ENCODE peak calls at places on chromosomes 11 and 22, in five cellular contexts. One of them, this sample, is unnamed.

GRCh38 chr11:11640152-11640551 is 18.3 kb upstream of the GALNT18 start:
- DNase-seq in neuronal stem cell: no peak
- DNase-seq in IMR-90: peak; percentile 7
- DNase-seq in mesenchymal stem cell: peak; percentile 30
- DNase-seq in H1: no peak
- DNase-seq in this sample: no peak

GRCh38 chr11:12993626-12994025 is 15.5 kb upstream of the RASSF10 start:
- DNase-seq in IMR-90: no peak
- DNase-seq in H1: no peak
- DNase-seq in neuronal stem cell: no peak
- DNase-seq in mesenchymal stem cell: no peak
- DNase-seq in this sample: no peak

GRCh38 chr22:45468872-45469572 is 33.7 kb upstream of the FBLN1 start:
- DNase-seq in H1: no peak
- DNase-seq in IMR-90: peak; percentile 63
- DNase-seq in mesenchymal stem cell: no peak
- DNase-seq in neuronal stem cell: no peak
- DNase-seq in this sample: no peak

GRCh38 chr11:101881586-101881985 is 33.2 kb upstream of the CEP126 start:
- DNase-seq in mesenchymal stem cell: no peak
- DNase-seq in IMR-90: peak; percentile 30
- DNase-seq in neuronal stem cell: no peak
- DNase-seq in H1: no peak
- DNase-seq in this sample: no peak

GRCh38 chr11:69170704-69171103 is 15.0 kb downstream of the SMIM38 start:
- DNase-seq in mesenchymal stem cell: no peak
- DNase-seq in neuronal stem cell: no peak
- DNase-seq in IMR-90: no peak
- DNase-seq in H1: no peak
- DNase-seq in this sample: no peak

GRCh38 chr22:38177926-38178604 is 3.6 kb downstream of the PLA2G6 start:
- DNase-seq in H1: no peak
- DNase-seq in mesenchymal stem cell: peak; percentile 96
- DNase-seq in neuronal stem cell: peak; percentile 32
- DNase-seq in IMR-90: peak; percentile 89
- DNase-seq in this sample: peak; percentile 90

GRCh38 chr11:20050551-20051333 is 109.5 kb downstream of the DBX1 start:
- DNase-seq in neuronal stem cell: no peak
- DNase-seq in H1: no peak
- DNase-seq in IMR-90: no peak
- DNase-seq in mesenchymal stem cell: no peak
- DNase-seq in this sample: peak; percentile 84

GRCh38 chr11:76664578-76665061 is 5.9 kb downstream of the LRRC32 start:
- DNase-seq in H1: no peak
- DNase-seq in IMR-90: no peak
- DNase-seq in mesenchymal stem cell: no peak
- DNase-seq in neuronal stem cell: no peak
- DNase-seq in this sample: no peak

GRCh38 chr11:34624069-34624468 is 3.2 kb downstream of the EHF start:
- DNase-seq in neuronal stem cell: no peak
- DNase-seq in IMR-90: no peak
- DNase-seq in mesenchymal stem cell: no peak
- DNase-seq in H1: no peak
- DNase-seq in this sample: no peak

GRCh38 chr11:71406681-71407080 is 41.5 kb downstream of the DHCR7 start:
- DNase-seq in IMR-90: no peak
- DNase-seq in mesenchymal stem cell: no peak
- DNase-seq in H1: no peak
- DNase-seq in neuronal stem cell: no peak
- DNase-seq in this sample: no peak

GRCh38 chr22:21778705-21779363 is 43.2 kb upstream of the YPEL1 start:
- DNase-seq in H1: no peak
- DNase-seq in IMR-90: peak; percentile 90
- DNase-seq in mesenchymal stem cell: peak; percentile 83
- DNase-seq in neuronal stem cell: no peak
- DNase-seq in this sample: peak; percentile 41

GRCh38 chr11:102551188-102551781 is 20.7 kb upstream of the MMP7 start:
- DNase-seq in mesenchymal stem cell: no peak
- DNase-seq in neuronal stem cell: no peak
- DNase-seq in H1: no peak
- DNase-seq in IMR-90: no peak
- DNase-seq in this sample: no peak

GRCh38 chr11:118838905-118839553 is 44.7 kb upstream of the CXCR5 start:
- DNase-seq in neuronal stem cell: no peak
- DNase-seq in IMR-90: no peak
- DNase-seq in mesenchymal stem cell: no peak
- DNase-seq in H1: no peak
- DNase-seq in this sample: no peak

GRCh38 chr11:100849009-100849913 is 162.2 kb downstream of the ARHGAP42 start:
- DNase-seq in mesenchymal stem cell: peak; percentile 83
- DNase-seq in H1: no peak
- DNase-seq in IMR-90: peak; percentile 91
- DNase-seq in neuronal stem cell: no peak
- DNase-seq in this sample: no peak

GRCh38 chr22:42279425-42280020 is 9.1 kb upstream of the TCF20 start:
- DNase-seq in mesenchymal stem cell: no peak
- DNase-seq in IMR-90: no peak
- DNase-seq in neuronal stem cell: no peak
- DNase-seq in H1: no peak
- DNase-seq in this sample: no peak
- H3K4me2 ChIP-seq in mesenchymal stem cell: no peak overlapping the region
- H3K4me2 ChIP-seq in IMR-90: no peak overlapping the region
- H3K4me2 ChIP-seq in neuronal stem cell: no peak overlapping the region
- H3K4me2 ChIP-seq in H1: no peak overlapping the region
- H3K4me2 ChIP-seq in this sample: no peak overlapping the region

GRCh38 chr22:28800308-28801041 is at the start of gene XBP1:
- DNase-seq in neuronal stem cell: peak; percentile 92
- DNase-seq in IMR-90: peak; percentile 93
- DNase-seq in H1: peak; percentile 66
- DNase-seq in mesenchymal stem cell: peak; percentile 95
- DNase-seq in this sample: peak; percentile 96

GRCh38 chr22:28799125-28799833 is 1.1 kb downstream of the XBP1 start:
- DNase-seq in mesenchymal stem cell: peak; percentile 99
- DNase-seq in H1: no peak
- DNase-seq in neuronal stem cell: no peak
- DNase-seq in IMR-90: peak; percentile 96
- DNase-seq in this sample: peak; percentile 74

GRCh38 chr22:28799834-28800307 is 498 bp downstream of the XBP1 start:
- DNase-seq in IMR-90: peak; percentile 54
- DNase-seq in neuronal stem cell: peak; percentile 53
- DNase-seq in H1: no peak
- DNase-seq in mesenchymal stem cell: peak; percentile 62
- DNase-seq in this sample: peak; percentile 70

GRCh38 chr22:28795932-28796856 is 4.2 kb downstream of the XBP1 start:
- DNase-seq in H1: no peak
- DNase-seq in neuronal stem cell: no peak
- DNase-seq in mesenchymal stem cell: no peak
- DNase-seq in IMR-90: no peak
- DNase-seq in this sample: no peak

GRCh38 chr22:28798810-28799124 is 1.6 kb downstream of the XBP1 start:
- DNase-seq in mesenchymal stem cell: no peak
- DNase-seq in neuronal stem cell: no peak
- DNase-seq in IMR-90: no peak
- DNase-seq in H1: no peak
- DNase-seq in this sample: no peak
- H3K4ac ChIP-seq in mesenchymal stem cell: no peak overlapping the region
- H3K4ac ChIP-seq in neuronal stem cell: no peak overlapping the region
- H3K4ac ChIP-seq in IMR-90: peak overlapping the region; percentile 60
- H3K4ac ChIP-seq in H1: no peak overlapping the region
- H3K4ac ChIP-seq in this sample: no peak overlapping the region

GRCh38 chr22:36411589-36412258 is 24.0 kb upstream of the MYH9 start:
- DNase-seq in neuronal stem cell: no peak
- DNase-seq in IMR-90: no peak
- DNase-seq in mesenchymal stem cell: no peak
- DNase-seq in H1: no peak
- DNase-seq in this sample: no peak
- H3K36me3 ChIP-seq in neuronal stem cell: no peaks in the 10 kb centered on the region
- H3K36me3 ChIP-seq in IMR-90: peaks cover 3% of the 10 kb centered on the region
- H3K36me3 ChIP-seq in mesenchymal stem cell: no peaks in the 10 kb centered on the region
- H3K36me3 ChIP-seq in H1: no peaks in the 10 kb centered on the region
- H3K36me3 ChIP-seq in this sample: no peaks in the 10 kb centered on the region

GRCh38 chr11:128707671-128708070 is 13.8 kb downstream of the FLI1 start:
- DNase-seq in mesenchymal stem cell: peak; percentile 66
- DNase-seq in H1: no peak
- DNase-seq in neuronal stem cell: no peak
- DNase-seq in IMR-90: peak; percentile 76
- DNase-seq in this sample: no peak
- H3K4me2 ChIP-seq in mesenchymal stem cell: no peak overlapping the region
- H3K4me2 ChIP-seq in H1: no peak overlapping the region
- H3K4me2 ChIP-seq in neuronal stem cell: no peak overlapping the region
- H3K4me2 ChIP-seq in IMR-90: peak overlapping the region; percentile 73
- H3K4me2 ChIP-seq in this sample: no peak overlapping the region

DNA sequence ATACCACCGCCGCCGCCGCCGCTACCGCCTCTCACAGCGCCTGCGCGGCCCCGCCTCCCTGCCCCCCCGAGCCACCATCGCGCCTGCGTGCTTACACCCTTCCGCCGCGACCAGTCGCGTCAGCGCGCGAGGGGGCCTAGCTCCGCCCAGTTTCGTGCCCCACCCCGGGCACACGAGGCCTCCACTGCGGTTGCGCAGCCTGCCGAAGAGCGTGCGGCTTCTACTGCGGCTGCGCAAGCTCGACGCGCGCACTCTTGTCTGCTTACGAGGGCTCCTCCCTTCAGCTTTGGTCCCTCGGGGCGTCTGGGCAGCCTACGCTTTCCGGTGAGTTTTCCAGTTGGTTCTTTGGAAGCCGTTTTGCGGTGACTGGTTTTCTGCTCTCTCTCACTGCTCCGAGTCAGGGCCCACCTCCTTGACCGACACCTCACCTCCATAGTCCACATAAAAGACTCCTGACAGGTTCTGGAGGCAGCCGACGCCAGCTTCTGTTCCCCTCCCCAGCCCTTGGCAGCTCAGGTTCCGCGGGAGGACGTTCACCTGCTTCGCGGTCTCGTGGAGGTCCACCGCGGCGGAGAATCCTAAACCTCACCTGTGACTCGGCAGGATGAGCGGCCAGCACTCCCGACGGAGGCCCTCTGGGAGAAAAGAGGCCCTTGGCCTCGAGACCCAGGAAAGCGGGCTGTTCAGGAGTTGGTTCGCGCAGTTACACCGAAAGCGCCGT is at the start of gene PITPNB:
- DNase-seq in neuronal stem cell: peak; percentile 98
- DNase-seq in mesenchymal stem cell: peak; percentile 97
- DNase-seq in H1: peak; percentile 98
- DNase-seq in IMR-90: peak; percentile 97
- DNase-seq in this sample: peak; percentile 99
- H3K4ac ChIP-seq in neuronal stem cell: no peak within 1 kb of the TSS
- H3K4ac ChIP-seq in mesenchymal stem cell: peak within 1 kb of the TSS; percentile 93
- H3K4ac ChIP-seq in H1: peak within 1 kb of the TSS; percentile 49
- H3K4ac ChIP-seq in IMR-90: peak within 1 kb of the TSS; percentile 91
- H3K4ac ChIP-seq in this sample: peak within 1 kb of the TSS; percentile 74

This sample was measured in mesendoderm.